ENCODE peak calls at places on chromosomes 16 and 17, in seven cellular contexts. One of them, this sample, is unnamed.

GRCh38 chr17:13016881-13017622 is 775 bp downstream of the ELAC2 start:
- DNase-seq in B cell: no peak
- DNase-seq in retinal pigment epithelial cell: no peak
- DNase-seq in neural crest cell: no peak
- DNase-seq in Peyer's patch: peak
- DNase-seq in Calu3: no peak
- DNase-seq in testis: no peak
- DNase-seq in this sample: no peak

GRCh38 chr16:13919330-13919682 is 648 bp upstream of the ERCC4 start:
- DNase-seq in Peyer's patch: no peak
- DNase-seq in retinal pigment epithelial cell: peak
- DNase-seq in neural crest cell: no peak
- DNase-seq in B cell: no peak
- DNase-seq in testis: no peak
- DNase-seq in Calu3: peak
- DNase-seq in this sample: no peak

GRCh38 chr17:60748232-60748631 is 70.6 kb downstream of the BCAS3 start:
- DNase-seq in testis: no peak
- DNase-seq in neural crest cell: no peak
- DNase-seq in retinal pigment epithelial cell: no peak
- DNase-seq in B cell: no peak
- DNase-seq in Calu3: no peak
- DNase-seq in Peyer's patch: no peak
- DNase-seq in this sample: no peak

GRCh38 chr17:2090210-2090641 is 35.3 kb downstream of the HIC1 start:
- DNase-seq in neural crest cell: no peak
- DNase-seq in testis: no peak
- DNase-seq in B cell: peak
- DNase-seq in Peyer's patch: no peak
- DNase-seq in Calu3: no peak
- DNase-seq in retinal pigment epithelial cell: no peak
- DNase-seq in this sample: no peak

GRCh38 chr17:62070900-62071299 is 5.8 kb upstream of the MED13 start:
- DNase-seq in testis: no peak
- DNase-seq in neural crest cell: no peak
- DNase-seq in Calu3: no peak
- DNase-seq in Peyer's patch: no peak
- DNase-seq in B cell: no peak
- DNase-seq in retinal pigment epithelial cell: no peak
- DNase-seq in this sample: no peak

GRCh38 chr17:61221597-61222471 is 177.8 kb upstream of the TBX2 start:
- DNase-seq in neural crest cell: no peak
- DNase-seq in B cell: no peak
- DNase-seq in retinal pigment epithelial cell: no peak
- DNase-seq in testis: no peak
- DNase-seq in Peyer's patch: no peak
- DNase-seq in Calu3: no peak
- DNase-seq in this sample: no peak

GRCh38 chr16:65062736-65063583 is 58.9 kb downstream of the CDH11 start:
- DNase-seq in neural crest cell: no peak
- DNase-seq in Calu3: no peak
- DNase-seq in Peyer's patch: no peak
- DNase-seq in retinal pigment epithelial cell: no peak
- DNase-seq in B cell: no peak
- DNase-seq in testis: no peak
- DNase-seq in this sample: no peak

GRCh38 chr17:12667299-12667958 is 1.7 kb downstream of the MYOCD start:
- DNase-seq in retinal pigment epithelial cell: peak
- DNase-seq in testis: peak
- DNase-seq in neural crest cell: no peak
- DNase-seq in B cell: no peak
- DNase-seq in Peyer's patch: no peak
- DNase-seq in Calu3: peak
- DNase-seq in this sample: peak

GRCh38 chr16:84156342-84156784 is 11.3 kb downstream of the DNAAF1 start:
- DNase-seq in testis: no peak
- DNase-seq in Peyer's patch: no peak
- DNase-seq in retinal pigment epithelial cell: no peak
- DNase-seq in Calu3: peak
- DNase-seq in neural crest cell: no peak
- DNase-seq in B cell: no peak
- DNase-seq in this sample: no peak

GRCh38 chr17:80253631-80254395 is 6.8 kb upstream of the RNF213 start:
- DNase-seq in retinal pigment epithelial cell: no peak
- DNase-seq in testis: no peak
- DNase-seq in Calu3: no peak
- DNase-seq in Peyer's patch: no peak
- DNase-seq in neural crest cell: no peak
- DNase-seq in B cell: no peak
- DNase-seq in this sample: no peak

GRCh38 chr16:25340973-25341372 is 83.3 kb upstream of the ZKSCAN2 start:
- DNase-seq in testis: no peak
- DNase-seq in retinal pigment epithelial cell: no peak
- DNase-seq in B cell: no peak
- DNase-seq in Calu3: no peak
- DNase-seq in Peyer's patch: no peak
- DNase-seq in neural crest cell: no peak
- DNase-seq in this sample: no peak

GRCh38 chr16:79573071-79573470 is 27.5 kb downstream of the MAF start:
- DNase-seq in testis: no peak
- DNase-seq in Calu3: no peak
- DNase-seq in Peyer's patch: no peak
- DNase-seq in neural crest cell: no peak
- DNase-seq in retinal pigment epithelial cell: no peak
- DNase-seq in B cell: no peak
- DNase-seq in this sample: no peak

GRCh38 chr16:77408607-77409006 is 26.2 kb downstream of the ADAMTS18 start:
- DNase-seq in B cell: no peak
- DNase-seq in neural crest cell: no peak
- DNase-seq in testis: no peak
- DNase-seq in retinal pigment epithelial cell: no peak
- DNase-seq in Peyer's patch: no peak
- DNase-seq in Calu3: no peak
- DNase-seq in this sample: no peak

GRCh38 chr16:79601092-79601977 is 798 bp upstream of the MAF start:
- DNase-seq in Calu3: peak
- DNase-seq in Peyer's patch: peak
- DNase-seq in neural crest cell: peak
- DNase-seq in testis: peak
- DNase-seq in retinal pigment epithelial cell: no peak
- DNase-seq in B cell: no peak
- DNase-seq in this sample: no peak

GRCh38 chr17:78355045-78355641 is 4.7 kb downstream of the SOCS3 start:
- DNase-seq in testis: no peak
- DNase-seq in B cell: no peak
- DNase-seq in Calu3: no peak
- DNase-seq in Peyer's patch: no peak
- DNase-seq in retinal pigment epithelial cell: no peak
- DNase-seq in neural crest cell: no peak
- DNase-seq in this sample: no peak

GRCh38 chr17:5854871-5855554 is 215.2 kb upstream of the WSCD1 start:
- DNase-seq in testis: no peak
- DNase-seq in retinal pigment epithelial cell: no peak
- DNase-seq in neural crest cell: no peak
- DNase-seq in Calu3: no peak
- DNase-seq in Peyer's patch: no peak
- DNase-seq in B cell: no peak
- DNase-seq in this sample: no peak

GRCh38 chr17:74371653-74372147 is 4.4 kb downstream of the GPR142 start:
- DNase-seq in Calu3: no peak
- DNase-seq in neural crest cell: no peak
- DNase-seq in testis: no peak
- DNase-seq in B cell: no peak
- DNase-seq in Peyer's patch: no peak
- DNase-seq in retinal pigment epithelial cell: no peak
- DNase-seq in this sample: no peak
- TF ChIP-seq CTCF in Calu3: no peak
- TF ChIP-seq CTCF in neural crest cell: no peak
- TF ChIP-seq CTCF in testis: no peak
- TF ChIP-seq CTCF in B cell: no peak
- TF ChIP-seq CTCF in Peyer's patch: no peak
- TF ChIP-seq CTCF in retinal pigment epithelial cell: no peak
- TF ChIP-seq CTCF in this sample: no peak

GRCh38 chr17:42072323-42073187 is 22.2 kb upstream of the C17orf113 start:
- DNase-seq in testis: no peak
- DNase-seq in Peyer's patch: no peak
- DNase-seq in retinal pigment epithelial cell: no peak
- DNase-seq in Calu3: peak
- DNase-seq in B cell: peak
- DNase-seq in neural crest cell: peak
- DNase-seq in this sample: no peak
- TF ChIP-seq CTCF in testis: no peak
- TF ChIP-seq CTCF in Peyer's patch: peak
- TF ChIP-seq CTCF in retinal pigment epithelial cell: no peak
- TF ChIP-seq CTCF in Calu3: no peak
- TF ChIP-seq CTCF in B cell: no peak
- TF ChIP-seq CTCF in neural crest cell: peak
- TF ChIP-seq CTCF in this sample: no peak

DNA sequence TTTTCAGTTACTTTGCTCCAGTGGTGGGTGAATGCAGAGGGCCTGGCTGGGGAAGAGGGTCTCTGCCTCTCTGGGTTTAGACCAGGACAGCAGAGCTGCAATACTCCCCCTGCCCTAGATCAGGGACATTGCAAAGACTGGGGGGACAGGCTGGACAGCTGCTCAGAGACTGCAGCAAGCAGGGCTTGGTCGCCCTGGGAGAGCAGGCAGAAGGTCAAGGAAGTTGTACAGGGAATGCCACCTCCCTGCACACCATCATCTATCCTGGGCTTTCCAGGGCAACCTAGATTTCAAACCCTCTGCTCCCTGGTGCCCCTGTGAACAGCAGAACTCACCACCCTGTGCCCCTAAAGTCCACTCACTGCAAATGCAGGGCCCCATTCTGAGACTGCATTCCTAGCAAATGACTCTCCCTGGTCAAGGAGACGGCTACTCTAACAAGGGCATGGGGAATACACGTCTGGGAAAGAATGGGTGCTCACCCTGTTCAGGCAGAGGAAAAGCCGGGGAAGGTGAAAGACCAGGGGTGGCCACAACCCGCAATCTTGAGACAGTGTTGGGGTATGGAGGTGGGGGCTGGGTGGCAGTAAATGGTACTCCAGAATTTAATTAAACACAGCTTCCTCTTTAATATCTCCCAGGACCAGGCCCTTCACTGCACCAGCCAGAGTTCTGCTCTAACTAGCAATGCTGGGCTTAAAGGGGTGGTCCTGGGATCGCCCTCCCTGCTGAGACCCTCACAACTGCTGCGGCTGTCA is 1.0 kb downstream of the KIFC3 start:
- DNase-seq in Peyer's patch: no peak
- DNase-seq in retinal pigment epithelial cell: no peak
- DNase-seq in testis: no peak
- DNase-seq in neural crest cell: no peak
- DNase-seq in Calu3: peak
- DNase-seq in B cell: no peak
- DNase-seq in this sample: no peak
- TF ChIP-seq CTCF in Peyer's patch: no peak
- TF ChIP-seq CTCF in retinal pigment epithelial cell: peak
- TF ChIP-seq CTCF in testis: no peak
- TF ChIP-seq CTCF in neural crest cell: no peak
- TF ChIP-seq CTCF in Calu3: peak
- TF ChIP-seq CTCF in B cell: no peak
- TF ChIP-seq CTCF in this sample: no peak

GRCh38 chr16:59905628-59906027 is 1171.5 kb upstream of the GOT2 start:
- DNase-seq in Calu3: no peak
- DNase-seq in testis: no peak
- DNase-seq in neural crest cell: no peak
- DNase-seq in B cell: no peak
- DNase-seq in retinal pigment epithelial cell: no peak
- DNase-seq in Peyer's patch: no peak
- DNase-seq in this sample: peak

GRCh38 chr16:59905131-59905530 is 1171.0 kb upstream of the GOT2 start:
- DNase-seq in testis: no peak
- DNase-seq in neural crest cell: no peak
- DNase-seq in Peyer's patch: no peak
- DNase-seq in B cell: no peak
- DNase-seq in Calu3: no peak
- DNase-seq in retinal pigment epithelial cell: no peak
- DNase-seq in this sample: no peak

GRCh38 chr16:59899940-59900339 is 1165.8 kb upstream of the GOT2 start:
- DNase-seq in B cell: no peak
- DNase-seq in retinal pigment epithelial cell: no peak
- DNase-seq in Calu3: no peak
- DNase-seq in Peyer's patch: no peak
- DNase-seq in neural crest cell: no peak
- DNase-seq in testis: no peak
- DNase-seq in this sample: no peak
- TF ChIP-seq CTCF in B cell: no peak
- TF ChIP-seq CTCF in retinal pigment epithelial cell: no peak
- TF ChIP-seq CTCF in Calu3: no peak
- TF ChIP-seq CTCF in Peyer's patch: no peak
- TF ChIP-seq CTCF in neural crest cell: no peak
- TF ChIP-seq CTCF in testis: no peak
- TF ChIP-seq CTCF in this sample: no peak

GRCh38 chr16:89599902-89600301 is 13.5 kb upstream of the DPEP1 start:
- DNase-seq in Peyer's patch: no peak
- DNase-seq in retinal pigment epithelial cell: no peak
- DNase-seq in neural crest cell: no peak
- DNase-seq in Calu3: no peak
- DNase-seq in testis: no peak
- DNase-seq in B cell: no peak
- DNase-seq in this sample: no peak

GRCh38 chr16:89600956-89601355 is 12.5 kb upstream of the DPEP1 start:
- DNase-seq in testis: no peak
- DNase-seq in Calu3: no peak
- DNase-seq in B cell: no peak
- DNase-seq in retinal pigment epithelial cell: no peak
- DNase-seq in Peyer's patch: no peak
- DNase-seq in neural crest cell: no peak
- DNase-seq in this sample: no peak

GRCh38 chr16:89600427-89600826 is 13.0 kb upstream of the DPEP1 start:
- DNase-seq in retinal pigment epithelial cell: no peak
- DNase-seq in B cell: no peak
- DNase-seq in Peyer's patch: no peak
- DNase-seq in testis: no peak
- DNase-seq in Calu3: no peak
- DNase-seq in neural crest cell: no peak
- DNase-seq in this sample: no peak

GRCh38 chr16:89598199-89598598 is 15.2 kb upstream of the DPEP1 start:
- DNase-seq in neural crest cell: no peak
- DNase-seq in testis: no peak
- DNase-seq in B cell: no peak
- DNase-seq in Calu3: no peak
- DNase-seq in retinal pigment epithelial cell: peak
- DNase-seq in Peyer's patch: no peak
- DNase-seq in this sample: no peak

DNA sequence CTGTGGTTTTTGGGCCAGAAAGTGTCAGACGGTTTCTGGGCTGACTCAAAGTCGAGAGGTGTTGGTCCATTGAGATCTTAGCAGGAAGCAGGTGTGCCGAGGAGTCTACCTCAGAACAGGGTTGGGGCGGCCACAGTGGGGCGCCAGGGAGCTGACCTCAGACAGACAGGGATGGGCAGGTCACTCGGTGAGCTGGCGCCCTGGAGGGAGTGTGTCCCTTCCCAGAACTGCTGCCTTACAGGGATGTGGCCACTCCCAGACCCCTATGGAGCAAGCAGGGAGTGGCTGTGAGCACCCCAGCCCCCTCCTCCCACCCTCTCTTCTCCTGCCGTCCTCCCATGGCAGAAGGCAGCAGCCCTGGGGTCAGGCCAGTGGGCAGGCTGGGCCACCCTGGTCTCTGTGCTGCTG is 14.0 kb upstream of the DPEP1 start:
- DNase-seq in testis: no peak
- DNase-seq in Peyer's patch: peak
- DNase-seq in Calu3: peak
- DNase-seq in B cell: no peak
- DNase-seq in retinal pigment epithelial cell: no peak
- DNase-seq in neural crest cell: no peak
- DNase-seq in this sample: no peak
- TF ChIP-seq CTCF in testis: no peak
- TF ChIP-seq CTCF in Peyer's patch: peak
- TF ChIP-seq CTCF in Calu3: peak
- TF ChIP-seq CTCF in B cell: peak
- TF ChIP-seq CTCF in retinal pigment epithelial cell: peak
- TF ChIP-seq CTCF in neural crest cell: peak
- TF ChIP-seq CTCF in this sample: peak

This sample was measured in AG09319.